ENCODE peak calls at places on chromosomes 6 and 20, in five cellular contexts. E is tibial artery, R is RWPE2, M is GDM1, U is astrocyte of the spinal cord. F is an unnamed sample.

GRCh38 chr20:33526769-33527168 is 36.9 kb downstream of the CBFA2T2 start:
- DNase-seq in E (no peak), R (no peak), M (no peak), U (no peak), F (peak)

GRCh38 chr6:108160009-108160408 is 5.8 kb upstream of the NR2E1 start:
- DNase-seq in E (no peak), R (no peak), M (no peak), U (no peak), F (no peak)

GRCh38 chr20:62176866-62177265 is 6.0 kb upstream of the MTG2 start:
- DNase-seq in E (no peak), R (peak), M (no peak), U (no peak), F (no peak)

GRCh38 chr20:58618694-58619540 is 32.2 kb upstream of the STX16 start:
- DNase-seq in E (peak), R (no peak), M (no peak), U (peak), F (no peak)

GRCh38 chr6:75183099-75183541 is 22.7 kb downstream of the COL12A1 start:
- DNase-seq in E (peak), R (no peak), M (no peak), U (no peak), F (no peak)

GRCh38 chr20:4672948-4673347 is 48.8 kb upstream of the PRND start:
- DNase-seq in E (no peak), R (no peak), M (no peak), U (no peak), F (no peak)

GRCh38 chr6:32291549-32291948 is 67.7 kb upstream of the NOTCH4 start:
- DNase-seq in E (no peak), R (no peak), M (no peak), U (no peak), F (no peak)

GRCh38 chr6:108897371-108897770 is 49.1 kb downstream of the ARMC2 start:
- DNase-seq in E (no peak), R (no peak), M (no peak), U (peak), F (peak)

GRCh38 chr6:81331526-81331925 is 421.0 kb downstream of the TENT5A start:
- DNase-seq in E (no peak), R (no peak), M (no peak), U (peak), F (peak)

GRCh38 chr6:16337280-16337975 is 99.0 kb downstream of the GMPR start:
- DNase-seq in E (peak), R (no peak), M (no peak), U (peak), F (no peak)

GRCh38 chr20:6595704-6596103 is 171.8 kb upstream of the BMP2 start:
- DNase-seq in E (no peak), R (no peak), M (no peak), U (peak), F (no peak)

GRCh38 chr6:34742094-34742493 is 15.2 kb upstream of the SNRPC start:
- DNase-seq in E (no peak), R (no peak), M (no peak), U (no peak), F (peak)

GRCh38 chr20:9214676-9215075 is 145.8 kb downstream of the PLCB4 start:
- DNase-seq in E (no peak), R (no peak), M (no peak), U (peak), F (no peak)

GRCh38 chr20:14544688-14545087 is 207.3 kb upstream of the FLRT3 start:
- DNase-seq in E (no peak), R (no peak), M (no peak), U (no peak), F (no peak)

GRCh38 chr6:4610256-4610655 is 165.9 kb upstream of the CDYL start:
- DNase-seq in E (peak), R (no peak), M (no peak), U (peak), F (no peak)

GRCh38 chr20:63973636-63974401 is 4.1 kb upstream of the ZNF512B start:
- DNase-seq in E (peak), R (peak), M (peak), U (peak), F (peak)

GRCh38 chr6:146866731-146867414 is 268.1 kb downstream of the ADGB start:
- DNase-seq in E (no peak), R (no peak), M (no peak), U (no peak), F (peak)

GRCh38 chr20:51801220-51801991 is 915 bp downstream of the SALL4 start:
- DNase-seq in E (no peak), R (no peak), M (no peak), U (no peak), F (no peak)

GRCh38 chr6:79949235-79949634 is 1.9 kb upstream of the ELOVL4 start:
- DNase-seq in E (no peak), R (no peak), M (peak), U (peak), F (peak)

GRCh38 chr20:38167851-38168760 is 3.0 kb upstream of the TGM2 start:
- DNase-seq in E (peak), R (peak), M (no peak), U (peak), F (peak)

GRCh38 chr6:22631101-22631500 is 61.7 kb downstream of the HDGFL1 start:
- DNase-seq in E (no peak), R (no peak), M (no peak), U (peak), F (no peak)

GRCh38 chr6:40440083-40440482 is 147.1 kb downstream of the LRFN2 start:
- DNase-seq in E (no peak), R (no peak), M (no peak), U (no peak), F (no peak)

GRCh38 chr20:57175397-57176010 is 90.9 kb downstream of the BMP7 start:
- DNase-seq in E (no peak), R (no peak), M (no peak), U (no peak), F (no peak)

GRCh38 chr6:105015482-105015881 is 58.6 kb downstream of the LIN28B start:
- DNase-seq in E (no peak), R (no peak), M (no peak), U (peak), F (peak)

GRCh38 chr20:46901638-46902037 is 7.0 kb downstream of the EYA2 start:
- DNase-seq in E (no peak), R (peak), M (no peak), U (no peak), F (no peak)

GRCh38 chr6:54935739-54936138 is 89.2 kb downstream of the FAM83B start:
- DNase-seq in E (no peak), R (peak), M (peak), U (peak), F (peak)

GRCh38 chr6:108733706-108734105 is 114.5 kb upstream of the ARMC2 start:
- DNase-seq in E (no peak), R (no peak), M (no peak), U (no peak), F (no peak)

GRCh38 chr6:34654061-34654460 is 42.5 kb downstream of the ILRUN start:
- DNase-seq in E (no peak), R (no peak), M (no peak), U (no peak), F (no peak)

GRCh38 chr20:4956200-4956810 is 45.0 kb downstream of the SLC23A2 start:
- DNase-seq in E (no peak), R (no peak), M (peak), U (peak), F (peak)

GRCh38 chr6:127879685-127880084 is 21.2 kb downstream of the THEMIS start:
- DNase-seq in E (no peak), R (peak), M (no peak), U (peak), F (no peak)

GRCh38 chr20:45972500-45973183 is 639 bp upstream of the ZNF335 start:
- DNase-seq in E (no peak), R (peak), M (peak), U (no peak), F (peak)

GRCh38 chr6:165931675-165932074 is 236.0 kb downstream of the TBXT start:
- DNase-seq in E (no peak), R (no peak), M (no peak), U (no peak), F (no peak)

GRCh38 chr20:63519765-63520593 is 586 bp upstream of the PPDPF start:
- DNase-seq in E (peak), R (peak), M (peak), U (peak), F (peak)

GRCh38 chr6:109925060-109925459 is 53.1 kb upstream of the GPR6 start:
- DNase-seq in E (no peak), R (no peak), M (no peak), U (no peak), F (no peak)

GRCh38 chr6:48615041-48615440 is 504.0 kb upstream of the PTCHD4 start:
- DNase-seq in E (no peak), R (no peak), M (no peak), U (peak), F (peak)

GRCh38 chr6:108559097-108559883 is 1.4 kb upstream of the FOXO3 start:
- DNase-seq in E (peak), R (peak), M (peak), U (peak), F (peak)

GRCh38 chr6:111101987-111102386 is 14.7 kb downstream of the SLC16A10 start:
- DNase-seq in E (no peak), R (no peak), M (no peak), U (no peak), F (no peak)

F was measured in PC-3.